ENCODE peak calls at places on chromosomes 3 and 15, in five cellular contexts. G is A673; L is stimulated activated CD4-positive, alpha-beta T cell treated with anti-CD3 and anti-CD28 coated beads, Interleukin-1b, Interleukin-23, amount 100 ng/mL, for 24 hours; U is SJSA1; C is activated effector memory CD4-positive, alpha-beta T cell treated with Interleukin-2 at 50 U/mL for 16 hours. S is an unnamed sample.

GRCh38 chr3:53211704-53212702 is 43.8 kb downstream of the TKT start:
- DNase-seq in G (no peak), L (no peak), U (no peak), C (no peak), S (no peak)

GRCh38 chr3:118110196-118110595 is 924.5 kb downstream of the IGSF11 start:
- DNase-seq in G (no peak), L (no peak), U (no peak), C (no peak), S (no peak)

GRCh38 chr3:177284383-177284881 is 87.2 kb upstream of the TBL1XR1 start:
- DNase-seq in G (peak), L (no peak), U (peak), C (no peak), S (peak)

GRCh38 chr3:133757701-133758319 is 11.6 kb downstream of the TF start:
- DNase-seq in G (no peak), L (no peak), U (no peak), C (no peak), S (no peak)

GRCh38 chr15:93235926-93236781 is 147.1 kb upstream of the RGMA start:
- DNase-seq in G (no peak), L (no peak), U (no peak), C (no peak), S (no peak)

GRCh38 chr15:25501828-25502446 is 63.1 kb upstream of the UBE3A start:
- DNase-seq in G (peak), L (no peak), U (peak), C (no peak), S (no peak)

GRCh38 chr15:42444415-42445063 is 46.4 kb downstream of the ZNF106 start:
- DNase-seq in G (peak), L (no peak), U (no peak), C (no peak), S (no peak)

GRCh38 chr3:12921736-12922135 is 80.4 kb upstream of the RPL32 start:
- DNase-seq in G (no peak), L (no peak), U (no peak), C (no peak), S (no peak)

GRCh38 chr3:197593046-197593380 is 37.2 kb upstream of the BDH1 start:
- DNase-seq in G (no peak), L (no peak), U (no peak), C (no peak), S (no peak)

GRCh38 chr3:11604139-11604895 is 39.4 kb downstream of the VGLL4 start:
- DNase-seq in G (no peak), L (no peak), U (peak), C (no peak), S (no peak)

S was measured in SK-N-MC.